ENCODE peak calls at places on chromosomes 1 and 21, in seven cellular contexts. O, G, V, K, Y, M and N are unnamed samples.

GRCh38 chr21:36640260-36641244 is 58.4 kb upstream of the SIM2 start:
- DNase-seq in O (no peak), G (no peak), V (no peak), K (no peak), Y (peak), M (no peak), N (no peak)

GRCh38 chr1:203406446-203407045 is 55.6 kb upstream of the FMOD start:
- DNase-seq in O (peak), G (peak), V (no peak), K (no peak), Y (no peak), M (no peak), N (no peak)

GRCh38 chr1:67683736-67684525 is 1.1 kb upstream of the GADD45A start:
- DNase-seq in O (no peak), G (no peak), V (no peak), K (no peak), Y (peak), M (no peak), N (peak)

GRCh38 chr1:202264300-202265075 is 70.9 kb downstream of the LGR6 start:
- DNase-seq in O (no peak), G (no peak), V (no peak), K (peak), Y (no peak), M (no peak), N (no peak)

GRCh38 chr1:201714542-201715276 is 114.2 kb upstream of the IPO9 start:
- DNase-seq in O (peak), G (peak), V (peak), K (peak), Y (peak), M (no peak), N (peak)

GRCh38 chr21:38349111-38349746 is 92.4 kb downstream of the KCNJ15 start:
- DNase-seq in O (no peak), G (no peak), V (no peak), K (no peak), Y (peak), M (no peak), N (no peak)

GRCh38 chr1:218499021-218499691 is 154.0 kb downstream of the TGFB2 start:
- DNase-seq in O (no peak), G (no peak), V (no peak), K (no peak), Y (peak), M (no peak), N (peak)

GRCh38 chr1:56477164-56478111 is 101.9 kb downstream of the PLPP3 start:
- DNase-seq in O (peak), G (peak), V (peak), K (peak), Y (peak), M (peak), N (no peak)

GRCh38 chr1:28886731-28887417 is 27.5 kb upstream of the EPB41 start:
- DNase-seq in O (peak), G (peak), V (peak), K (peak), Y (peak), M (peak), N (peak)

GRCh38 chr1:63693956-63694607 is 79.7 kb upstream of the ROR1 start:
- DNase-seq in O (no peak), G (no peak), V (no peak), K (no peak), Y (peak), M (no peak), N (no peak)

GRCh38 chr1:168893359-168893791 is 164.4 kb upstream of the DPT start:
- DNase-seq in O (peak), G (no peak), V (no peak), K (no peak), Y (no peak), M (no peak), N (peak)

GRCh38 chr1:175783126-175783722 is 39.8 kb upstream of the TNR start:
- DNase-seq in O (no peak), G (no peak), V (no peak), K (no peak), Y (no peak), M (no peak), N (peak)

GRCh38 chr1:177170756-177171535 is at the start of gene BRINP2:
- DNase-seq in O (peak), G (peak), V (peak), K (peak), Y (peak), M (peak), N (peak)

GRCh38 chr1:186571771-186572170 is 108.5 kb downstream of the PTGS2 start:
- DNase-seq in O (no peak), G (no peak), V (no peak), K (no peak), Y (no peak), M (no peak), N (no peak)

GRCh38 chr1:176206006-176206960 is 803 bp downstream of the COP1 start:
- DNase-seq in O (no peak), G (peak), V (no peak), K (peak), Y (peak), M (peak), N (peak)

GRCh38 chr21:28705616-28706015 is 287.1 kb downstream of the LTN1 start:
- DNase-seq in O (no peak), G (no peak), V (no peak), K (no peak), Y (peak), M (no peak), N (no peak)

GRCh38 chr1:178613271-178613945 is 100.5 kb downstream of the TEX35 start:
- DNase-seq in O (no peak), G (no peak), V (no peak), K (no peak), Y (no peak), M (no peak), N (no peak)

GRCh38 chr1:30386145-30386926 is 337.0 kb downstream of the MATN1 start:
- DNase-seq in O (no peak), G (peak), V (no peak), K (no peak), Y (no peak), M (no peak), N (no peak)

GRCh38 chr1:202365092-202365815 is 16.8 kb downstream of the PPP1R12B start:
- DNase-seq in O (no peak), G (no peak), V (no peak), K (no peak), Y (peak), M (no peak), N (peak)

GRCh38 chr1:192797845-192798244 is 11.0 kb upstream of the RGS2 start:
- DNase-seq in O (no peak), G (no peak), V (no peak), K (no peak), Y (no peak), M (no peak), N (no peak)

GRCh38 chr1:94481473-94481933 is 60.1 kb downstream of the F3 start:
- DNase-seq in O (no peak), G (no peak), V (no peak), K (no peak), Y (peak), M (peak), N (peak)

GRCh38 chr21:40049031-40049958 is 182.1 kb downstream of the PCP4 start:
- DNase-seq in O (no peak), G (peak), V (no peak), K (no peak), Y (peak), M (no peak), N (peak)

GRCh38 chr1:92037400-92037799 is 7.6 kb downstream of the EPHX4 start:
- DNase-seq in O (no peak), G (no peak), V (no peak), K (no peak), Y (peak), M (no peak), N (no peak)

GRCh38 chr1:17032741-17033140 is 21.0 kb upstream of the ATP13A2 start:
- DNase-seq in O (no peak), G (no peak), V (no peak), K (no peak), Y (no peak), M (no peak), N (no peak)

GRCh38 chr1:169809370-169810095 is 14.8 kb upstream of the METTL18 start:
- DNase-seq in O (no peak), G (no peak), V (no peak), K (no peak), Y (no peak), M (no peak), N (peak)

GRCh38 chr1:101276818-101277217 is 40.0 kb downstream of the S1PR1 start:
- DNase-seq in O (no peak), G (no peak), V (no peak), K (no peak), Y (no peak), M (no peak), N (no peak)

GRCh38 chr1:231590453-231591198 is 36.0 kb upstream of the DISC1 start:
- DNase-seq in O (peak), G (no peak), V (peak), K (peak), Y (peak), M (peak), N (peak)

GRCh38 chr1:29224438-29224837 is 6.3 kb downstream of the MECR start:
- DNase-seq in O (no peak), G (no peak), V (no peak), K (no peak), Y (no peak), M (no peak), N (no peak)

GRCh38 chr1:200107004-200107470 is 79.5 kb downstream of the NR5A2 start:
- DNase-seq in O (no peak), G (no peak), V (no peak), K (no peak), Y (no peak), M (no peak), N (no peak)
- H3K27ac ChIP-seq in O (no peak), G (no peak), V (no peak), K (no peak), Y (no peak), M (no peak), N (no peak)

GRCh38 chr1:87686137-87686490 is 357.4 kb downstream of the LMO4 start:
- DNase-seq in O (no peak), G (no peak), V (no peak), K (no peak), Y (peak), M (no peak), N (no peak)

GRCh38 chr1:87683557-87683956 is 354.9 kb downstream of the LMO4 start:
- DNase-seq in O (no peak), G (no peak), V (no peak), K (no peak), Y (no peak), M (no peak), N (no peak)

GRCh38 chr1:87685366-87686136 is 356.9 kb downstream of the LMO4 start:
- DNase-seq in O (no peak), G (no peak), V (no peak), K (no peak), Y (peak), M (no peak), N (no peak)

GRCh38 chr1:87684194-87684593 is 355.5 kb downstream of the LMO4 start:
- DNase-seq in O (no peak), G (no peak), V (no peak), K (no peak), Y (peak), M (no peak), N (no peak)

DNA sequence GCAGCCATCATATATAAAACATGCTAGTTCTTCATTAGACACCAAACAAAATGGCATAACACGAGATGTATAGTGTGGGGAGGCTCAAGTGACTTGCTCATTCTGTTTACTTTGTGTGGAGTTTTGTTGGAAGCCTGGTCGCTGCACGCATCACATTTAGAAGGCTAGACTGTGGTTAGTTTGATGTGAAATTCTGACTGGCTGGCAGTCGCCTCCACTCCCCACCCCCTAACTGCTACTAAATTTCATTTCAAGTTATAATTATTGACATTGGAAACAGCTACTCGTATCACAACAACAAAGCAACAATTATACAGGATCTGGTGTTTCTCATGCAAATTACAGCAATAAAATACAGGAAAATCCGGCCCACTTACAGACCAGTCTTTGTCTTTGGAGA is 356.1 kb downstream of the LMO4 start:
- DNase-seq in O (no peak), G (no peak), V (no peak), K (no peak), Y (peak), M (no peak), N (no peak)
- H3K27ac ChIP-seq in O (peak), G (no peak), V (no peak), K (no peak), Y (peak), M (no peak), N (no peak)

GRCh38 chr1:161037661-161038522 is 872 bp downstream of the TSTD1 start:
- DNase-seq in O (no peak), G (no peak), V (no peak), K (no peak), Y (no peak), M (peak), N (no peak)
- H3K27ac ChIP-seq in O (no peak), G (no peak), V (no peak), K (no peak), Y (no peak), M (peak), N (peak)

GRCh38 chr1:25710583-25711347 is 89.2 kb upstream of the SELENON start:
- DNase-seq in O (no peak), G (no peak), V (no peak), K (no peak), Y (peak), M (no peak), N (no peak)
- H3K27ac ChIP-seq in O (no peak), G (no peak), V (no peak), K (no peak), Y (no peak), M (no peak), N (no peak)

GRCh38 chr1:81021134-81021533 is 779.6 kb upstream of the ADGRL2 start:
- DNase-seq in O (no peak), G (no peak), V (no peak), K (no peak), Y (no peak), M (no peak), N (no peak)

GRCh38 chr1:81020506-81020905 is 780.2 kb upstream of the ADGRL2 start:
- DNase-seq in O (no peak), G (no peak), V (no peak), K (no peak), Y (no peak), M (no peak), N (no peak)

GRCh38 chr1:81023187-81023724 is 777.5 kb upstream of the ADGRL2 start:
- DNase-seq in O (no peak), G (no peak), V (no peak), K (no peak), Y (no peak), M (no peak), N (no peak)
- H3K27ac ChIP-seq in O (no peak), G (no peak), V (no peak), K (no peak), Y (no peak), M (no peak), N (no peak)

GRCh38 chr1:185400057-185400456 is 83.0 kb upstream of the IVNS1ABP start:
- DNase-seq in O (no peak), G (no peak), V (no peak), K (no peak), Y (peak), M (no peak), N (peak)
- H3K27ac ChIP-seq in O (peak), G (no peak), V (no peak), K (no peak), Y (peak), M (no peak), N (peak)

GRCh38 chr1:159092398-159092760 is 15.8 kb upstream of the AIM2 start:
- DNase-seq in O (no peak), G (no peak), V (no peak), K (no peak), Y (no peak), M (no peak), N (no peak)
- H3K27ac ChIP-seq in O (no peak), G (no peak), V (no peak), K (no peak), Y (peak), M (no peak), N (peak)

DNA sequence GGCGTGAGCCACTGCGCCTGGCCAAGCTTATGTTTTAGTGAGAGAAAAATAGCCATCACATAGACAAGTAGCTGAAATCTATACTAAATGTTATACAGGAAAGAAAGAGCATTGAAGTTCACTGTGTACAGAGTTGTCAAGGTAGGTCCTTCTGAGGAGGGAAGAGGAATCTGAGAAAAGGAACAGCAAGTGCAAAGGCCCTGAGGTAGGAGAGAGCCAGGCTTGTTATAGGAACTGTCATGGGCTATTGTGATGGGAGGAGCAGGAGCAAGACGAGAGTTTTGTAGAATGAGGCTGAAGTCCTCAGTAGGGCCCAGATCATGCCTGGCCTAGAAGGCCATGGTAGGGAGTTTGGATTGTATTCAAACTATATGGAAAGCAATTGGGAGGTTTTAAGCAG is 4.6 kb downstream of the ZDHHC18 start:
- DNase-seq in O (no peak), G (no peak), V (no peak), K (no peak), Y (no peak), M (no peak), N (no peak)
- H3K27ac ChIP-seq in O (no peak), G (no peak), V (no peak), K (no peak), Y (no peak), M (no peak), N (no peak)